ENCODE peak calls at places on chromosome 20, in eight cellular contexts. J, B, K, F, R, L, P and Q are unnamed samples.

GRCh38 chr20:54093423-54094267 is 23.3 kb upstream of the BCAS1 start:
- DNase-seq in J (no peak), B (no peak), K (no peak), F (no peak), R (no peak), L (no peak), P (no peak), Q (no peak)

GRCh38 chr20:16474342-16474741 is 98.9 kb downstream of the KIF16B start:
- DNase-seq in J (no peak), B (no peak), K (no peak), F (no peak), R (no peak), L (no peak), P (no peak), Q (no peak)

GRCh38 chr20:44646023-44646640 is 5.4 kb downstream of the ADA start:
- DNase-seq in J (peak), B (no peak), K (peak), F (no peak), R (no peak), L (peak), P (peak), Q (no peak)

GRCh38 chr20:13791562-13792459 is 7.0 kb downstream of the NDUFAF5 start:
- DNase-seq in J (no peak), B (no peak), K (no peak), F (no peak), R (no peak), L (no peak), P (no peak), Q (no peak)

GRCh38 chr20:6265204-6265904 is 142.5 kb upstream of the FERMT1 start:
- DNase-seq in J (peak), B (no peak), K (no peak), F (peak), R (no peak), L (peak), P (no peak), Q (no peak)

GRCh38 chr20:35329435-35330139 is 37.4 kb upstream of the FAM83C start:
- DNase-seq in J (peak), B (no peak), K (peak), F (no peak), R (no peak), L (peak), P (no peak), Q (no peak)

GRCh38 chr20:21125072-21125848 is 622 bp upstream of the KIZ start:
- DNase-seq in J (peak), B (no peak), K (peak), F (peak), R (peak), L (peak), P (no peak), Q (peak)

GRCh38 chr20:53679597-53680309 is 86.1 kb upstream of the ZNF217 start:
- DNase-seq in J (no peak), B (no peak), K (no peak), F (no peak), R (no peak), L (peak), P (no peak), Q (no peak)

GRCh38 chr20:18276821-18277220 is 11.5 kb upstream of the ZNF133 start:
- DNase-seq in J (peak), B (peak), K (peak), F (peak), R (peak), L (peak), P (peak), Q (peak)

GRCh38 chr20:4657096-4657495 is 64.6 kb upstream of the PRND start:
- DNase-seq in J (no peak), B (no peak), K (no peak), F (no peak), R (no peak), L (no peak), P (no peak), Q (no peak)

GRCh38 chr20:9617940-9618339 is 103.5 kb downstream of the LAMP5 start:
- DNase-seq in J (peak), B (no peak), K (no peak), F (peak), R (no peak), L (peak), P (no peak), Q (no peak)

GRCh38 chr20:34980543-34981213 is 25.0 kb downstream of the MYH7B start:
- DNase-seq in J (peak), B (no peak), K (no peak), F (no peak), R (no peak), L (peak), P (no peak), Q (no peak)

GRCh38 chr20:51542894-51543788 is 622 bp upstream of the NFATC2 start:
- DNase-seq in J (no peak), B (no peak), K (no peak), F (peak), R (no peak), L (no peak), P (no peak), Q (no peak)

GRCh38 chr20:43949741-43950618 is 35.3 kb downstream of the TOX2 start:
- DNase-seq in J (peak), B (peak), K (peak), F (no peak), R (no peak), L (no peak), P (peak), Q (no peak)

GRCh38 chr20:50931306-50932015 is at the start of gene ADNP:
- DNase-seq in J (peak), B (peak), K (peak), F (peak), R (peak), L (peak), P (peak), Q (peak)

GRCh38 chr20:33339515-33340058 is 56.6 kb downstream of the BPIFB1 start:
- DNase-seq in J (no peak), B (no peak), K (no peak), F (no peak), R (no peak), L (no peak), P (no peak), Q (no peak)

GRCh38 chr20:33338465-33339258 is 55.6 kb downstream of the BPIFB1 start:
- DNase-seq in J (no peak), B (no peak), K (no peak), F (no peak), R (no peak), L (no peak), P (no peak), Q (no peak)

GRCh38 chr20:33337119-33337518 is 54.1 kb downstream of the BPIFB1 start:
- DNase-seq in J (no peak), B (no peak), K (no peak), F (no peak), R (no peak), L (no peak), P (no peak), Q (no peak)

GRCh38 chr20:33336375-33336774 is 53.4 kb downstream of the BPIFB1 start:
- DNase-seq in J (no peak), B (no peak), K (no peak), F (no peak), R (no peak), L (no peak), P (no peak), Q (no peak)

DNA sequence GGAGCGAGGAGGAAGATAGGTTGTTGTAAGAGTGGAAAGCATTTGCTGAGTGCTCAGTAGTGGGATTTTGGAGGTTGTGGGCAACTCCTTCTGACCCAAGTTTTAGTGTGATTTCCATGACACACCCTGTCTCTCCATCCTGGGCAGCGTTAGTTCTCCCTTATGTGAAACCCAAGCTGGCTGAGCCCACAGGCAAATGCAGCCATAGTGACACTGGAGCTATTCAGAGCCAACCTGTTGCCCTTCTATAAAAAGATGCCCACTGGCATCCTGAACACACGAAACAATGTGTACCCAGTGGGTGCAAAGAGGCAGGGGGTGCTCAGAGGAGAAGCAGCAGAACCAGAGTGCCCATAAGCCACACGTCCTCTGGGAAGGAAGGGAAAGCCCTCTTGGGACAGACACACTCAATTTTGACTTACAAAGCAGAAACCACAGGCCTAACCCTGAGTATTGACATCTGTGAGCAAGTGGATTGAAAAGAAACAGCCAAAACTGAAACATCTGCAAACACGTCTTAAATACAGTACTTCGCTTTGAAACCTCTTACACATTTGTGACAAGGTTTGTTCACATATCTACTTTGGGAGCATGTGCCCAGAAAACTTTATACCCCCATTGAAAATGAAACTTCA is 54.6 kb downstream of the BPIFB1 start:
- DNase-seq in J (no peak), B (no peak), K (peak), F (no peak), R (no peak), L (no peak), P (no peak), Q (no peak)
- H3K4me3 ChIP-seq in J (no peak), B (no peak), K (no peak), F (no peak), R (no peak), L (no peak), P (no peak), Q (no peak)

GRCh38 chr20:1809121-1809520 is 86.1 kb upstream of the SIRPA start:
- DNase-seq in J (peak), B (no peak), K (no peak), F (no peak), R (no peak), L (no peak), P (no peak), Q (no peak)

GRCh38 chr20:1806456-1806855 is 88.8 kb upstream of the SIRPA start:
- DNase-seq in J (no peak), B (no peak), K (no peak), F (no peak), R (no peak), L (peak), P (no peak), Q (no peak)

GRCh38 chr20:1808101-1808500 is 87.1 kb upstream of the SIRPA start:
- DNase-seq in J (no peak), B (no peak), K (no peak), F (no peak), R (no peak), L (no peak), P (no peak), Q (no peak)

GRCh38 chr20:1805816-1806215 is 89.4 kb upstream of the SIRPA start:
- DNase-seq in J (no peak), B (no peak), K (no peak), F (no peak), R (no peak), L (no peak), P (no peak), Q (no peak)

GRCh38 chr20:1807394-1807793 is 87.8 kb upstream of the SIRPA start:
- DNase-seq in J (no peak), B (no peak), K (no peak), F (no peak), R (no peak), L (no peak), P (no peak), Q (no peak)
- H3K27ac ChIP-seq in J (no peak), B (no peak), K (no peak), F (no peak), R (no peak), L (no peak), P (no peak), Q (no peak)

GRCh38 chr20:58514321-58515239 is 619 bp downstream of the APCDD1L start:
- DNase-seq in J (peak), B (no peak), K (no peak), F (no peak), R (no peak), L (peak), P (no peak), Q (no peak)
- H3K4me3 ChIP-seq in J (peak), B (no peak), K (no peak), F (no peak), R (peak), L (peak), P (no peak), Q (no peak)

GRCh38 chr20:38145094-38146075 is 19.7 kb downstream of the TGM2 start:
- DNase-seq in J (no peak), B (no peak), K (no peak), F (no peak), R (peak), L (no peak), P (no peak), Q (peak)
- H3K27ac ChIP-seq in J (peak), B (no peak), K (no peak), F (peak), R (peak), L (no peak), P (no peak), Q (peak)

GRCh38 chr20:24366605-24367004 is 102.8 kb upstream of the SYNDIG1 start:
- DNase-seq in J (no peak), B (no peak), K (no peak), F (no peak), R (no peak), L (no peak), P (no peak), Q (no peak)
- H3K4me3 ChIP-seq in J (no peak), B (no peak), K (no peak), F (no peak), R (no peak), L (no peak), P (no peak), Q (no peak)